ENCODE peak calls at places on chromosomes 16 and 17, in ten cellular contexts. V is pancreas, U is cardiac muscle cell, I is ovary, N is neural progenitor cell, G is SK-N-SH, L is MM.1S, M is spleen, O is tibial nerve, H is keratinocyte. Y is an unnamed sample.
A peak's percentile ranks its signal among the peaks of the same experiment; 100 is the strongest.

GRCh38 chr17:56838687-56839086 is 4.7 kb downstream of the DGKE start:
- DNase-seq in V (no peak), U (no peak), I (no peak), N (no peak), G (no peak), L (no peak), M (no peak), O (no peak), H (no peak), Y (no peak)

GRCh38 chr17:1573932-1574696 is 11.5 kb upstream of the PITPNA start:
- DNase-seq in V (peak; percentile 96), U (peak; percentile 86), I (peak; percentile 95), N (peak; percentile 85), G (peak; percentile 98), L (peak; percentile 72), M (peak; percentile 96), O (peak; percentile 90), H (no peak), Y (peak; percentile 82)

GRCh38 chr17:67615011-67615561 is 102.7 kb upstream of the NOL11 start:
- DNase-seq in V (no peak), U (no peak), I (no peak), N (peak; percentile 15), G (no peak), L (no peak), M (no peak), O (no peak), H (no peak), Y (no peak)

GRCh38 chr16:27823438-27823820 is 240.1 kb downstream of the GSG1L start:
- DNase-seq in V (no peak), U (no peak), I (no peak), N (no peak), G (no peak), L (no peak), M (peak; percentile 33), O (no peak), H (no peak), Y (no peak)

GRCh38 chr17:16398270-16399267 is 16.8 kb upstream of the TRPV2 start:
- DNase-seq in V (no peak), U (no peak), I (no peak), N (no peak), G (peak; percentile 61), L (no peak), M (peak; percentile 18), O (no peak), H (no peak), Y (peak; percentile 59)

GRCh38 chr17:27529230-27529796 is 73.1 kb downstream of the KSR1 start:
- DNase-seq in V (no peak), U (peak; percentile 71), I (no peak), N (no peak), G (peak; percentile 52), L (no peak), M (peak; percentile 83), O (no peak), H (no peak), Y (no peak)

GRCh38 chr17:38591759-38592241 is 14.0 kb downstream of the SRCIN1 start:
- DNase-seq in V (no peak), U (peak; percentile 43), I (no peak), N (no peak), G (peak; percentile 50), L (peak; percentile 14), M (no peak), O (no peak), H (no peak), Y (no peak)

GRCh38 chr17:33967608-33968349 is 287.3 kb upstream of the CCL2 start:
- DNase-seq in V (no peak), U (no peak), I (no peak), N (no peak), G (no peak), L (peak; percentile 34), M (no peak), O (no peak), H (no peak), Y (no peak)

GRCh38 chr17:79933863-79934652 is 94.8 kb upstream of the CBX4 start:
- DNase-seq in V (peak; percentile 63), U (no peak), I (no peak), N (no peak), G (no peak), L (no peak), M (peak; percentile 86), O (no peak), H (no peak), Y (peak; percentile 75)

GRCh38 chr17:1216209-1216937 is 36.6 kb upstream of the ABR start:
- DNase-seq in V (no peak), U (no peak), I (no peak), N (peak; percentile 23), G (no peak), L (no peak), M (peak; percentile 85), O (no peak), H (no peak), Y (no peak)

GRCh38 chr17:38728290-38728831 is 1.8 kb upstream of the CISD3 start:
- DNase-seq in V (peak; percentile 70), U (no peak), I (no peak), N (no peak), G (no peak), L (peak; percentile 10), M (peak; percentile 91), O (no peak), H (no peak), Y (no peak)

GRCh38 chr16:47058295-47059086 is 85.0 kb upstream of the DNAJA2 start:
- DNase-seq in V (no peak), U (peak; percentile 54), I (peak; percentile 3), N (no peak), G (no peak), L (no peak), M (peak; percentile 56), O (no peak), H (no peak), Y (no peak)
- H3K4me3 ChIP-seq in V (no peak overlapping the region), U (no peak overlapping the region), I (no peak overlapping the region), N (no peak overlapping the region), G (no peak overlapping the region), L (no peak overlapping the region), M (no peak overlapping the region), O (no peak overlapping the region), H (no peak overlapping the region), Y (no peak overlapping the region)

GRCh38 chr16:17465460-17465859 is 5.3 kb downstream of the XYLT1 start:
- DNase-seq in V (no peak), U (no peak), I (no peak), N (no peak), G (no peak), L (no peak), M (no peak), O (no peak), H (no peak), Y (no peak)
- H3K27ac ChIP-seq in V (no peak overlapping the region), U (no peak overlapping the region), I (no peak overlapping the region), N (no peak overlapping the region), G (no peak overlapping the region), L (no peak overlapping the region), M (no peak overlapping the region), O (no peak overlapping the region), H (no peak overlapping the region), Y (no peak overlapping the region)

DNA sequence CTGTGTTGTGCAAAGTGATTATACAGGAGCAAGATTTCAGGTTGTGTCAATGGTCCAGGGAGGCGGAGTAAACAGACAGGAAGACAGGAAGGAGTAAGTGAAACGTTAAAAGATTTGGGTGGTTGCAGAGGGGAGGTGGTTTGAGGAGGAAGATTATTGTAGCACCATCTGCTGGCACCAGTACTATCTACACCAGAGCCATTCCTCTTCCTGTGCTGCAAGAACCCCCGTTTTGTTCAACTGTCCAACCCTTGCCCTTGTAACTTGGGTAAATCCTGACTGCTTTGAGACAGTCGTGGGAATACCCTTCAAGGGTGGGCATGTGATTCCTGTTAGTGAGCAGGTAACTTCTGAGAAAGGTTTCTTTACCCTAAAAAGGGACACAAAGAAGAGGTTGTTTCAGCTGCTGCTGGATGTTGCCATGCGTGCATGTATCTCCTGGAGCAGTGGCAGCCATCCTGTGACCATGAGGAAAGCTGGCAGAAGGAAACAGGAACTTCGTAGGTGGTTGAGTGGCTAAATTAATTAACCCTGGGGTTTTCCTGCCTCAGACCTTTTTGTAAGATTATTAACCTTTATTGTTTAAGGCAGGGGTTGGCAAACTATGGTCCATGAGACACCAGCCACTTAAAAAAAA is 124.1 kb downstream of the PRKCA start:
- DNase-seq in V (no peak), U (peak; percentile 47), I (no peak), N (no peak), G (no peak), L (peak; percentile 42), M (no peak), O (no peak), H (no peak), Y (no peak)
- TF ChIP-seq CTCF in V (no peak), U (peak; percentile 36), I (no peak), N (peak; percentile 42), G (peak; percentile 45), L (peak; percentile 48), M (peak; percentile 23), O (no peak), H (peak; percentile 66), Y (no peak)

GRCh38 chr17:81842725-81843504 is 8.1 kb upstream of the PPP1R27 start:
- DNase-seq in V (peak; percentile 79), U (peak; percentile 19), I (peak; percentile 73), N (no peak), G (no peak), L (no peak), M (peak; percentile 66), O (no peak), H (no peak), Y (no peak)

GRCh38 chr17:81839301-81839700 is 4.5 kb upstream of the PPP1R27 start:
- DNase-seq in V (no peak), U (no peak), I (no peak), N (no peak), G (no peak), L (no peak), M (no peak), O (no peak), H (no peak), Y (no peak)

GRCh38 chr17:81842378-81842724 is 7.5 kb upstream of the PPP1R27 start:
- DNase-seq in V (no peak), U (no peak), I (no peak), N (no peak), G (no peak), L (no peak), M (no peak), O (no peak), H (no peak), Y (no peak)

GRCh38 chr17:81841866-81842265 is 7.0 kb upstream of the PPP1R27 start:
- DNase-seq in V (no peak), U (no peak), I (no peak), N (no peak), G (no peak), L (no peak), M (no peak), O (no peak), H (no peak), Y (no peak)

DNA sequence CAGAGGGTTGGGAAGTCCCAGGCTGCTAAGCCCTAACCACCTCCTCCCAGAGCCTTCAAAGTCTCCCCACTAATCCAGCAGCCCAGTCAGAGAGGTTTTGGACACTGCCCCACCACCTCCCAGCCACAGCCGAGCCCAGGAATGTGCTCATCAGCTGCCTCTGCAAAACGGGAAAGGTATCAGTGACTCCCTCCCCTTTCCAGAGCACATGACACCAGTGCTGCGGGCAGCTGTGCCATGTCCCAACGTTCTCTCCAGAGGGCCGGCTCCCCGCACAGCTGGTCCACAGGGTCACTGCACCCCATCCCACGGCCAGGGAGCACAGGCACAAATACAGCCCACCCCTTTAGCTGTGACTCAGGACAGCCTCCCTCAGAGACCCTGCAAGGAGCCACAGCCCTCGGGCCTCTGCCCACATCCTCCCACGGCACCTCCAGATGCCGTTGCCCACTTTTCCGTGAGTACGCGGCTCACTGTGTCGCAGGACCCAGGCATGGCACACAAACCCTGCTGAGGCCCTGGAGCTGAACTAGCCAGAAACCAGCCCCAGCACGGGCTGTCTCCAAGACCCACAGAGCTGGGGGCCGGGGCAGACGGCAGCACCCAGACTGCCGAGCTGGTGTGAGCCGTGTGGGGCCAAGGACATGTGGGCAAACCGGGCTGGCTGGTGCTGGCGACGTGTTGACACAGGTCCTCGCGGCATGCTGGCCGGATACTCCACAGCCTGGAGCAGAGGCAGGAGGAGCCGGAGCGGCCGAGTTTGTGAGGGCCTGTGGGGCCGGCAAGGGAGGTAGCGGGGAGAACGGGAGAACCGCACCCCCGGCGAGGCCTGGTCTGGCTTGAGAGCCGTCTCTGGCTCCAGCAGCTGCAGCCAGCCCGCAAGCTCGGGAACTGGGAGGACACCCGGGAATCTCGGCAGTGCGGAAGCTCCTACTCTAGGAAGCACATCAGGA is 6.3 kb upstream of the PPP1R27 start:
- DNase-seq in V (peak; percentile 93), U (no peak), I (peak; percentile 57), N (peak; percentile 51), G (no peak), L (no peak), M (peak; percentile 80), O (no peak), H (peak; percentile 65), Y (no peak)
- H3K4me3 ChIP-seq in V (no peak overlapping the region), U (no peak overlapping the region), I (no peak overlapping the region), N (no peak overlapping the region), G (no peak overlapping the region), L (no peak overlapping the region), M (no peak overlapping the region), O (no peak overlapping the region), H (no peak overlapping the region), Y (no peak overlapping the region)